ENCODE peak calls at places on chromosomes 11 and 22, in nine cellular contexts. Q is AG04450; W is heart right ventricle; H is mesendoderm; R is sigmoid colon; I is effector memory CD4-positive, alpha-beta T cell; O is body of pancreas; E is CD8-positive, alpha-beta memory T cell; M is H7. T is an unnamed sample.

GRCh38 chr11:116505466-116506247 is 267.1 kb downstream of the BUD13 start:
- DNase-seq in H (no peak), R (no peak), W (no peak), M (no peak), Q (no peak), O (no peak), E (no peak), I (no peak), T (no peak)

GRCh38 chr22:46614070-46614931 is 5.9 kb upstream of the GRAMD4 start:
- DNase-seq in R (no peak), Q (no peak), I (peak), M (no peak), O (no peak), W (no peak), H (no peak), E (peak), T (no peak)

GRCh38 chr11:33695051-33695566 is 5.5 kb downstream of the C11orf91 start:
- DNase-seq in M (no peak), R (no peak), W (no peak), Q (no peak), H (no peak), O (peak), E (no peak), I (no peak), T (no peak)

GRCh38 chr11:48055292-48056132 is 75.2 kb downstream of the PTPRJ start:
- DNase-seq in M (no peak), H (no peak), Q (no peak), R (no peak), I (peak), E (peak), O (peak), W (no peak), T (peak)

GRCh38 chr11:127226959-127227358 is 226.4 kb upstream of the KIRREL3 start:
- DNase-seq in M (no peak), I (no peak), O (no peak), W (no peak), E (no peak), R (no peak), Q (no peak), H (no peak), T (peak)

GRCh38 chr11:95690100-95690499 is 99.5 kb downstream of the FAM76B start:
- DNase-seq in M (no peak), O (no peak), R (no peak), Q (no peak), I (no peak), E (no peak), W (no peak), H (no peak), T (no peak)

GRCh38 chr11:134667505-134667904 is 255.5 kb upstream of the B3GAT1 start:
- DNase-seq in O (no peak), Q (no peak), I (no peak), E (no peak), H (no peak), R (peak), W (no peak), M (peak), T (no peak)

GRCh38 chr11:69102732-69103615 is 52.8 kb upstream of the SMIM38 start:
- DNase-seq in Q (no peak), E (no peak), M (no peak), W (no peak), H (peak), R (no peak), O (no peak), I (no peak), T (no peak)

GRCh38 chr11:75371930-75372876 is 20.7 kb upstream of the ARRB1 start:
- DNase-seq in R (no peak), E (no peak), I (no peak), H (no peak), W (no peak), M (no peak), O (no peak), Q (no peak), T (peak)

GRCh38 chr11:79052539-79052938 is 388.3 kb downstream of the TENM4 start:
- DNase-seq in R (no peak), O (no peak), E (no peak), M (peak), H (peak), I (no peak), Q (no peak), W (no peak), T (no peak)

GRCh38 chr11:69301491-69302401 is 7.8 kb downstream of the MYEOV start:
- DNase-seq in Q (peak), M (no peak), R (no peak), O (peak), W (no peak), I (no peak), E (no peak), H (peak), T (peak)

GRCh38 chr11:35526370-35526792 is 965 bp upstream of the PAMR1 start:
- DNase-seq in R (no peak), E (no peak), Q (no peak), W (no peak), M (peak), H (peak), I (no peak), O (no peak), T (no peak)

GRCh38 chr22:38824587-38824986 is 19.2 kb downstream of the NPTXR start:
- DNase-seq in M (peak), Q (peak), W (peak), O (peak), I (peak), E (peak), R (peak), H (peak), T (peak)

GRCh38 chr11:18310800-18311340 is 11.1 kb downstream of the HPS5 start:
- DNase-seq in Q (no peak), E (no peak), I (no peak), R (no peak), H (no peak), W (no peak), M (no peak), O (peak), T (peak)

GRCh38 chr22:30015229-30015797 is 65.0 kb upstream of the HORMAD2 start:
- DNase-seq in H (no peak), R (no peak), I (no peak), Q (no peak), M (no peak), E (no peak), O (no peak), W (no peak), T (peak)

GRCh38 chr22:30201970-30202369 is 44.6 kb downstream of the LIF start:
- DNase-seq in W (no peak), H (no peak), Q (no peak), E (no peak), M (no peak), O (no peak), I (no peak), R (no peak), T (peak)

GRCh38 chr11:115469361-115469760 is 34.9 kb downstream of the CADM1 start:
- DNase-seq in H (no peak), I (no peak), Q (no peak), E (no peak), M (no peak), O (no peak), R (no peak), W (no peak), T (no peak)

GRCh38 chr11:120184946-120185677 is 25.7 kb upstream of the OAF start:
- DNase-seq in Q (no peak), H (no peak), O (peak), E (no peak), M (no peak), I (no peak), R (peak), W (peak), T (no peak)

GRCh38 chr11:2580061-2580421 is 119.8 kb downstream of the KCNQ1OT1 start:
- DNase-seq in M (no peak), H (no peak), E (no peak), O (peak), I (no peak), Q (no peak), W (peak), R (no peak), T (no peak)

GRCh38 chr11:117582491-117582890 is 214.5 kb downstream of the DSCAML1 start:
- DNase-seq in I (no peak), R (peak), W (no peak), Q (no peak), E (no peak), H (no peak), M (no peak), O (no peak), T (no peak)

GRCh38 chr11:128726464-128727139 is 32.7 kb downstream of the FLI1 start:
- DNase-seq in O (no peak), E (peak), M (no peak), Q (no peak), R (no peak), W (no peak), I (peak), H (no peak), T (no peak)

GRCh38 chr22:20205964-20206708 is 55.3 kb upstream of the CCDC188 start:
- DNase-seq in I (peak), M (no peak), W (peak), O (peak), Q (peak), R (peak), E (peak), H (peak), T (peak)

GRCh38 chr22:41636467-41636866 is 15.4 kb downstream of the XRCC6 start:
- DNase-seq in R (no peak), E (no peak), Q (no peak), H (no peak), I (no peak), W (peak), O (no peak), M (no peak), T (peak)

GRCh38 chr11:69007978-69008381 is 5.1 kb downstream of the MRGPRF start:
- DNase-seq in W (no peak), R (peak), I (no peak), E (no peak), H (no peak), Q (no peak), O (no peak), M (peak), T (no peak)

GRCh38 chr22:22752556-22753477 is 108.4 kb downstream of the GGTLC2 start:
- DNase-seq in W (no peak), H (no peak), M (no peak), I (no peak), Q (peak), R (no peak), E (peak), O (peak), T (peak)

GRCh38 chr22:30169002-30169401 is 77.6 kb downstream of the LIF start:
- DNase-seq in R (no peak), I (no peak), M (no peak), O (no peak), H (no peak), W (no peak), E (peak), Q (no peak), T (no peak)

GRCh38 chr22:17706451-17706900 is 67.8 kb downstream of the BID start:
- DNase-seq in Q (peak), I (no peak), W (no peak), E (no peak), O (peak), R (peak), H (peak), M (peak), T (peak)

GRCh38 chr11:130212431-130212961 is 52.9 kb downstream of the ST14 start:
- DNase-seq in M (peak), W (no peak), E (no peak), H (no peak), Q (no peak), R (peak), O (no peak), I (no peak), T (no peak)

GRCh38 chr11:120324932-120325810 is at the start of gene TLCD5:
- DNase-seq in M (peak), R (peak), H (peak), E (no peak), W (peak), O (peak), I (peak), Q (no peak), T (no peak)

GRCh38 chr11:291281-292210 is 2.6 kb downstream of the PGGHG start:
- DNase-seq in R (peak), E (no peak), I (no peak), W (peak), Q (no peak), M (peak), H (peak), O (peak), T (no peak)

GRCh38 chr11:92415246-92415645 is 190.6 kb downstream of the FAT3 start:
- DNase-seq in O (no peak), R (no peak), W (no peak), M (no peak), H (no peak), I (no peak), E (no peak), Q (no peak), T (no peak)

GRCh38 chr11:64057890-64058289 is 22.2 kb downstream of the FLRT1 start:
- DNase-seq in E (no peak), M (no peak), H (no peak), W (no peak), R (no peak), O (no peak), Q (no peak), I (no peak), T (no peak)

GRCh38 chr11:20353829-20354434 is 9.6 kb upstream of the HTATIP2 start:
- DNase-seq in Q (no peak), M (peak), O (peak), E (no peak), H (peak), R (no peak), W (no peak), I (no peak), T (peak)

GRCh38 chr11:62538470-62539237 is 8.0 kb downstream of the AHNAK start:
- DNase-seq in E (no peak), M (no peak), H (no peak), O (no peak), Q (no peak), I (no peak), W (no peak), R (no peak), T (no peak)

GRCh38 chr11:33258631-33259184 is 1.5 kb downstream of the HIPK3 start:
- DNase-seq in I (no peak), Q (no peak), M (no peak), H (no peak), E (no peak), R (peak), W (no peak), O (no peak), T (peak)

GRCh38 chr11:34157163-34157562 is 51.7 kb downstream of the NAT10 start:
- DNase-seq in H (no peak), Q (no peak), R (no peak), O (peak), E (no peak), W (peak), I (no peak), M (no peak), T (no peak)

GRCh38 chr11:125164091-125164421 is 495 bp upstream of the PKNOX2 start:
- DNase-seq in O (no peak), E (no peak), H (no peak), W (no peak), I (no peak), R (no peak), M (no peak), Q (no peak), T (no peak)
- H3K4me3 ChIP-seq in O (no peak), E (no peak), H (no peak), W (peak), I (no peak), R (peak), M (peak), Q (peak), T (no peak)

GRCh38 chr11:9314291-9315077 is at the start of gene TMEM41B:
- DNase-seq in H (peak), W (peak), M (peak), R (peak), E (peak), O (peak), Q (peak), I (peak), T (peak)

GRCh38 chr11:9313648-9314290 is 624 bp downstream of the TMEM41B start:
- DNase-seq in R (peak), H (peak), O (no peak), M (peak), Q (no peak), E (no peak), I (peak), W (no peak), T (peak)

GRCh38 chr11:9320047-9320446 is 5.7 kb upstream of the TMEM41B start:
- DNase-seq in Q (no peak), I (no peak), O (no peak), H (no peak), W (no peak), M (no peak), R (no peak), E (no peak), T (peak)

GRCh38 chr11:9315078-9315688 is 790 bp upstream of the TMEM41B start:
- DNase-seq in O (peak), I (no peak), Q (no peak), H (no peak), W (no peak), E (no peak), R (no peak), M (no peak), T (no peak)

DNA sequence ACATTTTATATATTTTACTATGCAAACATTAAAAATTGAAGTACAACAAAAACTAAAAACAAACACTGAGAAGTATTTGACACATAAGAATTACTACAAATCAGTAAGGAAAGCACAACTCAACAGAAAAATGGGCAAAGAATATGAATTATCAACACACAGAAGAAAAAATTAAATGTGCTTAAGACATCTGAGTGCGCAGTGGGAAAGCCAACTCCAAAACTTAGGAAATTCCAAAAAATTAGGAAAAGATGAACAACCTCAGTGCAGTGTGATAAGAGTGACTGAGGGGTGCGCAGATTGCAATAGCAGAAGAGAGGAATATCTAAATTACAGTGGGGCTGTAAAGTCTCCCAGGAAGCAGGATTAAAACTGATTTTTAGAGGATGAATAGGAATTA is 1.9 kb upstream of the TMEM41B start:
- DNase-seq in W (no peak), R (no peak), O (no peak), H (no peak), E (no peak), I (no peak), M (no peak), Q (no peak), T (no peak)
- H3K4me3 ChIP-seq in W (no peak), R (no peak), O (no peak), H (no peak), E (no peak), I (no peak), M (no peak), Q (no peak), T (no peak)

GRCh38 chr22:27842236-27842993 is 40.9 kb upstream of the MN1 start:
- DNase-seq in Q (no peak), M (no peak), O (no peak), W (no peak), H (no peak), E (no peak), R (peak), I (no peak), T (no peak)

GRCh38 chr22:27844256-27844655 is 42.7 kb upstream of the MN1 start:
- DNase-seq in I (no peak), O (no peak), W (no peak), M (no peak), H (no peak), Q (no peak), E (no peak), R (no peak), T (no peak)

GRCh38 chr22:27843441-27843840 is 41.9 kb upstream of the MN1 start:
- DNase-seq in E (no peak), I (no peak), H (no peak), R (peak), Q (no peak), O (no peak), W (no peak), M (no peak), T (no peak)

GRCh38 chr22:27844656-27845602 is 43.4 kb upstream of the MN1 start:
- DNase-seq in I (no peak), H (peak), E (no peak), O (no peak), R (peak), Q (no peak), W (no peak), M (peak), T (no peak)

DNA sequence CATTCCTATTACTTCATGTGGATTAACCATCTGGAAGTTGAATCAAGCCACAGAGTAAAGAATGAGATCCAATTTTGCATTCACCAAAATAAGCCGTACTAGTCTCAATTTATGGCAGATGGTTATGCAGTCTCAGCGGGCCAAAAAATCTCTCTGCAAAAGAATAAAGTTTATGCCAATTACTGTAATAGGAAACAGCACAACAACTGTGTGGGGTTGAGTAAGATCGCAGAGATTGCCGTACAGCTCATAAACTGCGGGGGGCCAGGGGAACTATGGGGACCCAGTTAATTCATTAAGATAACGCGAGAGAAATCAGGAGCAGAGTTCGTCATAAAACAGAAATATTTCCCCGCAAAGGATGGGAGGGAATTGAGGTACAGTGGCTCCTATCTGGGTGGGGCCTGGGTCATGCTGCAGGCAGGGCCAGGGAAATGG is 41.5 kb upstream of the MN1 start:
- DNase-seq in R (peak), I (no peak), H (no peak), M (no peak), W (no peak), Q (no peak), O (no peak), E (no peak), T (no peak)
- H3K4me3 ChIP-seq in R (no peak), I (no peak), H (no peak), M (no peak), W (no peak), Q (no peak), O (no peak), E (no peak), T (no peak)

DNA sequence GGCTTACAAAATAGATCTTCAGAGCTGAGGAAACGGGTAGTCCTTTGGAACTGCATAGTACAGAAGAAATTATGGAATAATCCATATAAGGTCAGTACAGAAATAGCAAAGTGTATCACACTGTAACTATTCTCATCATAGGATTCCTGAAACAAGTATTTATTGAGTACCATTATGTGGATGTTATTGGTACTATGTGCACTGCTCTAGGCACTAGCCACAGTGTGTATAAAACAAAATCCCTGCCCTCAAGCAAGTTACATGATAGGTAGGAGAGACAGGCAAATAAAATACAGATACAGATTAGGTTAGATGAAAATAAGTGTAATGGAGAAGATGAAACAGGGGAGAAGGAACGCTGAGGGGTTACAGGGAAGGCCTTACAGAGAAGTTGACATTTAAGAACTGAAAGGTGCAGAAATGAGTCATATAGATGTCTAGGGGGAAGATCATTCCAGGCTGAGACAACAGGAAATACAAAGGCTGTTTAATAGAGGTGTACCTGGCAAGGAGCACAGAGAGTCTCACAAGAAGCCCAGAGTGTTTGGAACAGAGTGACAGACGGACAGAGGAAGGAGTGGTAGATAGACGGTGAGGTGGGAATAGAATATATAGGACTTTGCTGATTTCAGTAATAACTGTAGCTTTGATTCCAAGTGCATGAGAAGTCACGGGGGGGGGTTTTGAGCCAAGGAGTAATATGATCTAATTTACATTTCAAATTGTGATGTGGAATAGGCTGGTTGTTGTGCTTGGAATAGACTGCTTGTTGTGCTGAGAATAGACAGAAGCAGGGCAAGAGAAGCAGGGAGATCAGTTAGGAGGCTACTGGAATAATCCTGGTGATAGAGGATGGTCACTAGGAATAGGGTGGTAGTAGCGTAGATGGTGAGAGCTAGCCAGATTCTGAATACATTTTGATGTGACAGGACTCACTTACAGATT is 13.7 kb downstream of the RNF141 start:
- DNase-seq in W (no peak), O (no peak), M (no peak), I (no peak), Q (no peak), R (no peak), E (no peak), H (no peak), T (peak)
- H3K4me3 ChIP-seq in W (no peak), O (no peak), M (no peak), I (no peak), Q (no peak), R (no peak), E (no peak), H (no peak), T (no peak)

T was measured in bronchial epithelial cell.